ENCODE peak calls at places on chromosome X, in ten cellular contexts. W is spleen, F is vagina, B is suprapubic skin, P is breast epithelium, X is sigmoid colon, G is stomach, E is upper lobe of left lung, K is transverse colon, S is endothelial cell of umbilical vein. J is an unnamed sample.
A peak's percentile ranks its signal among the peaks of the same experiment; 100 is the strongest.

GRCh38 chrX:129108936-129109335 is 414.4 kb downstream of the SMARCA1 start:
- DNase-seq in W (no peak), F (no peak), B (no peak), P (no peak), X (no peak), G (no peak), E (no peak), K (no peak), S (no peak), J (no peak)

GRCh38 chrX:6095469-6095868 is 133.2 kb downstream of the NLGN4X start:
- DNase-seq in W (no peak), F (no peak), B (no peak), P (no peak), X (no peak), G (no peak), E (no peak), K (no peak), S (no peak), J (no peak)

GRCh38 chrX:153830632-153831434 is 489 bp upstream of the PDZD4 start:
- DNase-seq in W (no peak), F (no peak), B (no peak), P (no peak), X (no peak), G (no peak), E (no peak), K (no peak), S (no peak), J (no peak)

GRCh38 chrX:148580016-148580415 is 79.6 kb downstream of the AFF2 start:
- DNase-seq in W (no peak), F (no peak), B (no peak), P (no peak), X (no peak), G (no peak), E (no peak), K (no peak), S (no peak), J (no peak)

GRCh38 chrX:15564981-15565579 is 35.7 kb downstream of the ACE2 start:
- DNase-seq in W (no peak), F (no peak), B (no peak), P (peak; percentile 66), X (peak; percentile 64), G (peak; percentile 76), E (peak; percentile 82), K (peak; percentile 69), S (peak; percentile 87), J (peak; percentile 67)

GRCh38 chrX:139126493-139126892 is 404.0 kb upstream of the F9 start:
- DNase-seq in W (no peak), F (no peak), B (no peak), P (no peak), X (no peak), G (peak; percentile 57), E (peak; percentile 36), K (peak; percentile 18), S (no peak), J (peak; percentile 28)

GRCh38 chrX:7647826-7648225 is 195.1 kb upstream of the VCX start:
- DNase-seq in W (no peak), F (no peak), B (no peak), P (no peak), X (no peak), G (no peak), E (no peak), K (no peak), S (no peak), J (no peak)

GRCh38 chrX:125131146-125131545 is 188.5 kb upstream of the TEX13C start:
- DNase-seq in W (no peak), F (no peak), B (no peak), P (no peak), X (no peak), G (no peak), E (no peak), K (no peak), S (no peak), J (no peak)

GRCh38 chrX:37646254-37646653 is 39.3 kb upstream of the XK start:
- DNase-seq in W (no peak), F (no peak), B (no peak), P (no peak), X (no peak), G (no peak), E (no peak), K (no peak), S (no peak), J (no peak)

GRCh38 chrX:154749856-154750255 is 1.0 kb downstream of the GAB3 start:
- DNase-seq in W (no peak), F (no peak), B (no peak), P (no peak), X (no peak), G (no peak), E (no peak), K (no peak), S (no peak), J (no peak)

GRCh38 chrX:67612231-67612630 is 68.4 kb downstream of the AR start:
- DNase-seq in W (no peak), F (no peak), B (no peak), P (no peak), X (no peak), G (no peak), E (no peak), K (no peak), S (peak; percentile 73), J (no peak)

DNA sequence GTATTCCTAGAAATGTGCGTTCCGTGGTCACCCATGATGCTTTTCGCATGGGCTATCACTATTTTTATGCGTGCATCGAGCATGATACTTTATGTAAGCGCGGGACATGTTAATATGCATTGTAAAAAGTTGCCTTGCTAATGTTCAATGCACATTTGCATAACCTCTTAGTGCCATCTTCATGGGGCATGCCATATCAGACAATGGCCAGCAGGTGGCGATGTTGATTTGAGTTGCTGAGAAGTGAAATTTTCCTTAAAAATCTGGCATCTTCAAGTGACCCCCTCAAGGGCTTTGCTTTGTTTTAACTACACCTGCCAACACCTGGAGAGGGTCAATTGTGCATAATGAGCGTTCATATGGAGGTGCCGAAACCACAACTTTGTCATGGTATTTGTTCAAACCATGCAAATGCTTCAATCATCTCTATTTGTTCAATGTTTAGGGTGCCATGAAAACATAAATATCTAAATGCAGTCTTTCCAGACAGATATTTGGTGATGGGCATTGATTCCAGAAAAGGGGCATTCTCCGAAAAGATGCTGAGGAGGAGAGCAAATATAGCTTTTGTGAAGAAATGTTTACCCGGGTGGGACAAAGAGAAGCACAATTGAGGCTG is 833.9 kb upstream of the PRKX start:
- DNase-seq in W (peak; percentile 79), F (no peak), B (no peak), P (no peak), X (no peak), G (peak; percentile 65), E (peak; percentile 41), K (peak; percentile 32), S (peak; percentile 10), J (peak; percentile 3)
- TF ChIP-seq POLR2AphosphoS5 in W (no peak), F (no peak), B (no peak), P (no peak), X (no peak), G (no peak), E (no peak), K (no peak), S (no peak), J (no peak)

DNA sequence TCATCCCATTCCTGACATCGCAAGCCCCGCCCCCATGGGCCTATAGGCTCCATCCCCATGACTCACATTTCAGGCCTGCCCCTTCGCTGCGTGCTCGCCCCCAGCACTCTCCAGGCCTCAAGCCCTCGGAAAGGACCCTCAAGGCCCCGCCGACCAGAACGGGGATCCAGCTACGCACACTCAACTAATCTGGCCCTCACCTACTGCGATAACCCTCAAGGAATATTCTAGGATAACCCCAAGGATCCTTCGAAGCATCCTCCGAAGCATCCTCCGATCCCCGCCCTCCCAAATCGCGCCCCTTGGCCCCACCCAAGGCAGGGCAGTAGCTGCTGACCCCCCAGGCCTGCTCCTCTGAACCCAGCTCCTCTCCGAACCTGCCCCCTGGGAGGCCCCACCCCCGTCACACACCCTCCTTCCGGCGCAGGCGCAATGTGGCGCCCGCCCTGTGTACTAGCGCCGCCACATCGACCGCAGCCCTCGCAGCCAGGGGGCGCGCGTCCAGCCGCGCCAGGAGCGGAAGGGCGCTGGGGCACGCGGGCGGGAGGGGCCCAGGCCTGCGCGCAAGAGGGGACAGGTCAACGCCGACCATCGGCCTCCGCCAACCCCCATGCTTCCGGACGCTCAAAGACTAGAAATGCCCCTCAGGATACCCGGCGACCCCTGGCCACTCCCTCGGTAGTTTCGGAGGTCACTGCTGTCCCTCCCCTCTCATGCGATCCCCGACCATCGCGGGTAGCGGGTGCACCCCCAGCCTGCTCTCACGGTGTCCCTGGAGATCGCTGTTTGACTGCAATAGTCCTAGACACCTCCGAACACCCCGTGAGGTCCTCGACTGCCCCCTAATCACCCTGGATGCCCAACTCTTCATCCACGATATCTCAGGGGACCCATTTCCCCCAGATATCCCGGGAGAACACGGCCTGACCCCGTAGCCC is 6.4 kb upstream of the MAGIX start:
- DNase-seq in W (peak; percentile 97), F (no peak), B (peak; percentile 90), P (peak; percentile 86), X (peak; percentile 96), G (peak; percentile 91), E (peak; percentile 91), K (peak; percentile 92), S (peak; percentile 81), J (peak; percentile 81)
- TF ChIP-seq POLR2A in W (no peak), F (no peak), B (no peak), P (no peak), X (peak; percentile 22), G (no peak), E (peak; percentile 70), K (peak; percentile 70), S (no peak), J (peak; percentile 45)

DNA sequence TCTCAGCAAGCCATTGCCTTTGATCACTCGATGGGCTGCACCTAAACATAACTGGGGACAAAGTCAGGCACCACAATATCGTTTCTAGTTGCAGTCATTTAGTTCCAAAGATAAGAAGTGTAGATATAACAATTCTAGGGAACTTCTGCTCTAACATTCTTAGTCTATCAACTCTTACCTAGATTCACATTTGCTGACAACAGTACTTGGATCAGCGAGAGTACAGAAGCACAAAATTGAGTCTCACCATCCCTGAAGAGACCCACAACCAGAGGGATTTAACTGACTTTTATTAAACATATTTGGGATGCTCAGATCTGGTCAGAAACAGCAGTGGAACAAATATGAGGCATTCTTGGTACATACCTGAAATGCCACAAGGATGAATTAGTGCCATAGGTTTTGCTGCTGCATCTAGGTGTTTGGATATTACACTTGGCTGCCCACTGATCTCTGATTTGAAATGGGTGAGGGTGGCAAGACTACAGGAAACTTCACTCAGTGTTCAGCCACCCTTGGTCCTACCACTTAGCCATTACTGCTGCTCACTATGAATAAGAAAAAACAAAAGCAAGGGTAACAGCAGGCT is 28.9 kb upstream of the HUWE1 start:
- DNase-seq in W (no peak), F (no peak), B (no peak), P (no peak), X (no peak), G (no peak), E (no peak), K (no peak), S (no peak), J (no peak)
- H3K4me1 ChIP-seq in W (peaks cover 5% of the 10 kb centered on the region), F (peaks cover 6% of the 10 kb centered on the region), B (peaks cover 10% of the 10 kb centered on the region), P (peaks cover 10% of the 10 kb centered on the region), X (no peaks in the 10 kb centered on the region), G (no peaks in the 10 kb centered on the region), E (no peaks in the 10 kb centered on the region), K (no peaks in the 10 kb centered on the region), S (no peaks in the 10 kb centered on the region), J (no peaks in the 10 kb centered on the region)

DNA sequence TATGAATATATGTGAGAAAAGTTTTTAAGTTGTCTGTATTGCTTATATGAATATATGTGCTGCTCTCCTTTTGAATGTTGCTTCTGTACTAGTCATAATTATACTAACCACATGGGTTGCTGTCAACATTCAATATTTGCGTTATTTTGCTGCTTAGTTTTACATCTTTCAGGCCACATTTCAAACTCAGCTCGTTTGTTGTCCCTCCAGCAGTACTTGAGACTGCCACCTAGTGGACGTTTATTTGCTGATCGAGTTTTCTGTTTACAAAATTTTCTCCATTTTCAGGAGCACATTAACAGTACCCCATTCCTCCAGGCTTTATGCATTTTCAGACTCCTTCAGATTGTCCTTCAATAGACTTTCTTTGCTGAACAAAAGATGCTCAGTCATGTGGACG is 75.8 kb downstream of the NUDT11 start:
- DNase-seq in W (no peak), F (no peak), B (no peak), P (no peak), X (no peak), G (no peak), E (no peak), K (no peak), S (peak; percentile 13), J (peak; percentile 17)
- TF ChIP-seq POLR2AphosphoS5 in W (no peak), F (no peak), B (no peak), P (no peak), X (no peak), G (no peak), E (no peak), K (no peak), S (no peak), J (no peak)